ENCODE peak calls at places on chromosomes 1 and 21, in ten cellular contexts. One of them, this sample, is unnamed.

GRCh38 chr1:232868793-232869491 is 63.7 kb downstream of the MAP10 start:
- DNase-seq in HepG2: no peak
- DNase-seq in GM10248: no peak
- DNase-seq in uterus: no peak
- DNase-seq in OCI-LY7: no peak
- DNase-seq in heart right ventricle: no peak
- DNase-seq in H9: no peak
- DNase-seq in epithelial cell of esophagus: peak; percentile 91
- DNase-seq in AG09309: peak; percentile 92
- DNase-seq in A549: peak; percentile 66
- DNase-seq in this sample: no peak

GRCh38 chr21:35048183-35048601 is 910 bp downstream of the RUNX1 start:
- DNase-seq in HepG2: no peak
- DNase-seq in heart right ventricle: no peak
- DNase-seq in A549: peak; percentile 7
- DNase-seq in uterus: no peak
- DNase-seq in OCI-LY7: peak; percentile 58
- DNase-seq in AG09309: no peak
- DNase-seq in H9: no peak
- DNase-seq in epithelial cell of esophagus: peak; percentile 16
- DNase-seq in GM10248: no peak
- DNase-seq in this sample: no peak

GRCh38 chr1:153404768-153405167 is 11.6 kb upstream of the S100A7A start:
- DNase-seq in uterus: no peak
- DNase-seq in H9: peak; percentile 73
- DNase-seq in OCI-LY7: peak; percentile 45
- DNase-seq in heart right ventricle: peak; percentile 12
- DNase-seq in AG09309: no peak
- DNase-seq in GM10248: peak; percentile 47
- DNase-seq in epithelial cell of esophagus: no peak
- DNase-seq in A549: peak; percentile 47
- DNase-seq in HepG2: peak; percentile 11
- DNase-seq in this sample: peak; percentile 65

GRCh38 chr1:77899647-77900320 is 11.4 kb downstream of the NEXN start:
- DNase-seq in OCI-LY7: no peak
- DNase-seq in heart right ventricle: no peak
- DNase-seq in epithelial cell of esophagus: peak; percentile 30
- DNase-seq in GM10248: no peak
- DNase-seq in HepG2: peak; percentile 59
- DNase-seq in H9: no peak
- DNase-seq in uterus: no peak
- DNase-seq in A549: no peak
- DNase-seq in AG09309: no peak
- DNase-seq in this sample: no peak

GRCh38 chr21:31885146-31885545 is 12.3 kb downstream of the HUNK start:
- DNase-seq in epithelial cell of esophagus: no peak
- DNase-seq in OCI-LY7: no peak
- DNase-seq in HepG2: no peak
- DNase-seq in heart right ventricle: no peak
- DNase-seq in A549: no peak
- DNase-seq in GM10248: no peak
- DNase-seq in uterus: no peak
- DNase-seq in AG09309: no peak
- DNase-seq in H9: no peak
- DNase-seq in this sample: no peak

GRCh38 chr1:232958067-232958466 is 7.7 kb downstream of the NTPCR start:
- DNase-seq in H9: no peak
- DNase-seq in epithelial cell of esophagus: no peak
- DNase-seq in uterus: no peak
- DNase-seq in OCI-LY7: no peak
- DNase-seq in HepG2: no peak
- DNase-seq in heart right ventricle: no peak
- DNase-seq in A549: no peak
- DNase-seq in GM10248: no peak
- DNase-seq in AG09309: no peak
- DNase-seq in this sample: no peak

GRCh38 chr1:9651565-9652378 is at the start of gene PIK3CD:
- DNase-seq in epithelial cell of esophagus: peak; percentile 55
- DNase-seq in HepG2: no peak
- DNase-seq in OCI-LY7: peak; percentile 64
- DNase-seq in heart right ventricle: no peak
- DNase-seq in GM10248: no peak
- DNase-seq in H9: peak; percentile 61
- DNase-seq in A549: peak; percentile 22
- DNase-seq in AG09309: no peak
- DNase-seq in uterus: no peak
- DNase-seq in this sample: peak; percentile 70

GRCh38 chr1:31767225-31767624 is 3.1 kb upstream of the ADGRB2 start:
- DNase-seq in heart right ventricle: no peak
- DNase-seq in A549: no peak
- DNase-seq in uterus: no peak
- DNase-seq in AG09309: no peak
- DNase-seq in OCI-LY7: no peak
- DNase-seq in epithelial cell of esophagus: no peak
- DNase-seq in GM10248: no peak
- DNase-seq in HepG2: no peak
- DNase-seq in H9: no peak
- DNase-seq in this sample: no peak

GRCh38 chr1:10877894-10878293 is 81.4 kb upstream of the CASZ1 start:
- DNase-seq in epithelial cell of esophagus: no peak
- DNase-seq in AG09309: no peak
- DNase-seq in uterus: no peak
- DNase-seq in OCI-LY7: no peak
- DNase-seq in HepG2: no peak
- DNase-seq in GM10248: no peak
- DNase-seq in A549: no peak
- DNase-seq in H9: no peak
- DNase-seq in heart right ventricle: no peak
- DNase-seq in this sample: no peak

GRCh38 chr21:14262039-14262438 is 46.1 kb downstream of the RBM11 start:
- DNase-seq in uterus: no peak
- DNase-seq in H9: no peak
- DNase-seq in AG09309: no peak
- DNase-seq in HepG2: no peak
- DNase-seq in heart right ventricle: no peak
- DNase-seq in OCI-LY7: no peak
- DNase-seq in epithelial cell of esophagus: no peak
- DNase-seq in GM10248: no peak
- DNase-seq in A549: no peak
- DNase-seq in this sample: no peak

GRCh38 chr1:116820362-116820761 is 66.1 kb downstream of the CD2 start:
- DNase-seq in epithelial cell of esophagus: peak; percentile 92
- DNase-seq in OCI-LY7: no peak
- DNase-seq in H9: no peak
- DNase-seq in uterus: peak; percentile 75
- DNase-seq in AG09309: peak; percentile 98
- DNase-seq in HepG2: no peak
- DNase-seq in A549: peak; percentile 59
- DNase-seq in GM10248: no peak
- DNase-seq in heart right ventricle: peak; percentile 41
- DNase-seq in this sample: no peak

GRCh38 chr1:204529371-204529895 is 13.2 kb downstream of the MDM4 start:
- DNase-seq in heart right ventricle: no peak
- DNase-seq in H9: no peak
- DNase-seq in AG09309: no peak
- DNase-seq in GM10248: no peak
- DNase-seq in epithelial cell of esophagus: no peak
- DNase-seq in uterus: no peak
- DNase-seq in OCI-LY7: no peak
- DNase-seq in HepG2: no peak
- DNase-seq in A549: no peak
- DNase-seq in this sample: no peak
- TF ChIP-seq CTCF in heart right ventricle: no peak
- TF ChIP-seq CTCF in H9: peak; percentile 26
- TF ChIP-seq CTCF in AG09309: no peak
- TF ChIP-seq CTCF in GM10248: no peak
- TF ChIP-seq CTCF in epithelial cell of esophagus: no peak
- TF ChIP-seq CTCF in uterus: no peak
- TF ChIP-seq CTCF in OCI-LY7: peak; percentile 54
- TF ChIP-seq CTCF in HepG2: peak; percentile 13
- TF ChIP-seq CTCF in A549: no peak
- TF ChIP-seq CTCF in this sample: no peak

DNA sequence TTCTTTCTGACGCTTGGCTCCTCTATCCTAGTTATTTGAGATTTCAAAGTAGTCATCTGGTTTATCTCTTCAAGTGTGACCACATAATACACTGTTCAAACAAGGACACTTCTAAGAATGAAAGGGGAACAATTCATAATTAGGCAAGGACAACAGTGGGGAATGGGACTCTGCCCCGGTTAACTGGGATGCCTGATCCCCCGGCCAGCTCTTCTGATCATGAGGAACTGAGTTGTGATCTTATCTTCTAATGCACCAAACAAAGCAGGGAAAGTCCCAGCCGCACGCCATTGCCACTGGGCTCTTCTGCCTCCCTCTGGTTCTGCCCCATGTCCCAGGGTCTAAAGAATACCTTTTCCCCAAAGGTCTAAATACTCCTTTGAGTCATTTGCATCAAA is 158.2 kb upstream of the IRF2BP2 start:
- DNase-seq in H9: no peak
- DNase-seq in epithelial cell of esophagus: no peak
- DNase-seq in A549: no peak
- DNase-seq in OCI-LY7: no peak
- DNase-seq in AG09309: no peak
- DNase-seq in heart right ventricle: no peak
- DNase-seq in GM10248: peak; percentile 62
- DNase-seq in uterus: no peak
- DNase-seq in HepG2: peak; percentile 56
- DNase-seq in this sample: peak; percentile 59
- TF ChIP-seq CTCF in H9: no peak
- TF ChIP-seq CTCF in epithelial cell of esophagus: no peak
- TF ChIP-seq CTCF in A549: no peak
- TF ChIP-seq CTCF in OCI-LY7: no peak
- TF ChIP-seq CTCF in AG09309: no peak
- TF ChIP-seq CTCF in heart right ventricle: no peak
- TF ChIP-seq CTCF in GM10248: peak; percentile 22
- TF ChIP-seq CTCF in uterus: no peak
- TF ChIP-seq CTCF in HepG2: peak; percentile 25
- TF ChIP-seq CTCF in this sample: peak; percentile 8

GRCh38 chr1:203147376-203147775 is 19.9 kb downstream of the ADORA1 start:
- DNase-seq in uterus: no peak
- DNase-seq in heart right ventricle: no peak
- DNase-seq in HepG2: no peak
- DNase-seq in OCI-LY7: no peak
- DNase-seq in H9: no peak
- DNase-seq in A549: no peak
- DNase-seq in GM10248: no peak
- DNase-seq in AG09309: no peak
- DNase-seq in epithelial cell of esophagus: no peak
- DNase-seq in this sample: no peak

GRCh38 chr1:203149188-203149840 is 21.8 kb downstream of the ADORA1 start:
- DNase-seq in uterus: no peak
- DNase-seq in heart right ventricle: no peak
- DNase-seq in HepG2: no peak
- DNase-seq in H9: no peak
- DNase-seq in epithelial cell of esophagus: no peak
- DNase-seq in AG09309: no peak
- DNase-seq in OCI-LY7: no peak
- DNase-seq in A549: no peak
- DNase-seq in GM10248: no peak
- DNase-seq in this sample: no peak

GRCh38 chr1:203148579-203148978 is 21.1 kb downstream of the ADORA1 start:
- DNase-seq in HepG2: no peak
- DNase-seq in H9: no peak
- DNase-seq in heart right ventricle: no peak
- DNase-seq in uterus: no peak
- DNase-seq in OCI-LY7: no peak
- DNase-seq in GM10248: no peak
- DNase-seq in A549: no peak
- DNase-seq in epithelial cell of esophagus: no peak
- DNase-seq in AG09309: no peak
- DNase-seq in this sample: no peak

GRCh38 chr1:203146537-203146936 is 19.0 kb downstream of the ADORA1 start:
- DNase-seq in uterus: no peak
- DNase-seq in AG09309: no peak
- DNase-seq in A549: no peak
- DNase-seq in GM10248: no peak
- DNase-seq in HepG2: no peak
- DNase-seq in epithelial cell of esophagus: no peak
- DNase-seq in H9: no peak
- DNase-seq in OCI-LY7: no peak
- DNase-seq in heart right ventricle: no peak
- DNase-seq in this sample: no peak

DNA sequence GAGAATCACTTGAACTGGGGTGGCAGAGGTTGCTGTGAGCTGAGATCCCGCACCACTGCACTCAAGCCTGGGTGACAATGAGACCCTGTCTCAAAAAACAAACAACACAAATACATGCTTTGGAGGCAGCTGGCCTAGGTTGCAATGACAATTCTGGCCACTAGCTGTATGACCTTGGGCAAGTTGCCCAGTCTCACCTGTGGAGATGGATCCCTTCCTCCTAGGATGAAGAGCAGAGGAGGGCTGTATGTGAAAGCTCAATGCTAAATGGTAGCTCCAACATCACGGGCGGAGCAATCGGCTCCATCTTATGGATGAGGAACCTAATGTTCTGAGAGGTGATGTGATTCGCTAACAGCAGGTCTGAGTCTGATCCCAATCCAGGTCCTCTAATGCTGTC is 20.6 kb downstream of the ADORA1 start:
- DNase-seq in OCI-LY7: peak; percentile 16
- DNase-seq in epithelial cell of esophagus: peak; percentile 32
- DNase-seq in AG09309: no peak
- DNase-seq in GM10248: no peak
- DNase-seq in A549: no peak
- DNase-seq in HepG2: peak; percentile 20
- DNase-seq in heart right ventricle: no peak
- DNase-seq in H9: peak; percentile 63
- DNase-seq in uterus: no peak
- DNase-seq in this sample: no peak
- TF ChIP-seq CTCF in OCI-LY7: peak; percentile 58
- TF ChIP-seq CTCF in epithelial cell of esophagus: peak; percentile 47
- TF ChIP-seq CTCF in AG09309: peak; percentile 29
- TF ChIP-seq CTCF in GM10248: no peak
- TF ChIP-seq CTCF in A549: peak; percentile 5
- TF ChIP-seq CTCF in HepG2: peak; percentile 39
- TF ChIP-seq CTCF in heart right ventricle: no peak
- TF ChIP-seq CTCF in H9: peak; percentile 61
- TF ChIP-seq CTCF in uterus: no peak
- TF ChIP-seq CTCF in this sample: no peak

DNA sequence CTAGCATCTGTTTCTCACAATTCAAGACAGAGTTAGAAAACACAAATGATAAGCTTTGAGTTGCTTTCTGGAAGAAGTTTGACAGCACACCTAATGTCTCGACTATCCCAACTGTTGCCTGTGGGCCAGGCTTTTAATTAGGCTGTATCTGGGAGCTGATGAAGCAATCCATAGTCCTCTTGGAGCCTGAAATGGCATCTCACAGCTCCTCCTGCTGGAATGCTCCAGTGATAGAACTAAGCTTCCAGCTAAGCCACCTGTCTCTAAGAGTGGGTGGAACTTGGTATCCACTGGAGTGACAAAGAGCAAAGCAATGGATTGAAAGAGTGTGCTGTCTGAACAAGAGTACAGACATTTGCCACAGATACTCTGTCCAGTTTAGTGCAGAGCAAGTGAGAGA is 605.3 kb upstream of the NR5A2 start:
- DNase-seq in epithelial cell of esophagus: peak; percentile 75
- DNase-seq in AG09309: peak; percentile 28
- DNase-seq in heart right ventricle: no peak
- DNase-seq in H9: peak; percentile 62
- DNase-seq in HepG2: no peak
- DNase-seq in OCI-LY7: no peak
- DNase-seq in GM10248: no peak
- DNase-seq in uterus: no peak
- DNase-seq in A549: peak; percentile 10
- DNase-seq in this sample: no peak
- TF ChIP-seq CTCF in epithelial cell of esophagus: peak; percentile 68
- TF ChIP-seq CTCF in AG09309: peak; percentile 76
- TF ChIP-seq CTCF in heart right ventricle: no peak
- TF ChIP-seq CTCF in H9: peak; percentile 68
- TF ChIP-seq CTCF in HepG2: no peak
- TF ChIP-seq CTCF in OCI-LY7: no peak
- TF ChIP-seq CTCF in GM10248: peak; percentile 8
- TF ChIP-seq CTCF in uterus: no peak
- TF ChIP-seq CTCF in A549: no peak
- TF ChIP-seq CTCF in this sample: peak; percentile 3

This sample was measured in GM13976.